ENCODE peak calls at places on chromosome 19, in nine cellular contexts. D is A549, A is foreskin fibroblast, C is coronary artery, Y is PC-3, G is neural progenitor cell, H is pancreas, I is fibroblast of lung, B is fibroblast of pulmonary artery. F is an unnamed sample.

GRCh38 chr19:33679696-33680095 is 57.9 kb downstream of the CHST8 start:
- DNase-seq in D (no peak), C (no peak), Y (no peak), G (no peak), H (no peak), A (no peak), I (no peak), B (no peak), F (no peak)

GRCh38 chr19:15210323-15210774 is 9.6 kb upstream of the NOTCH3 start:
- DNase-seq in B (peak; percentile 74), D (peak; percentile 91), I (peak; percentile 51), H (no peak), C (peak; percentile 93), G (no peak), A (peak; percentile 84), Y (peak; percentile 83), F (peak; percentile 67)

GRCh38 chr19:31810536-31811109 is 461.4 kb upstream of the TSHZ3 start:
- DNase-seq in G (no peak), B (no peak), I (no peak), D (no peak), Y (no peak), C (no peak), A (no peak), H (no peak), F (no peak)

GRCh38 chr19:39544201-39544903 is 4.4 kb upstream of the EID2 start:
- DNase-seq in Y (no peak), A (peak; percentile 35), D (no peak), G (no peak), C (no peak), B (peak; percentile 32), I (peak; percentile 29), H (no peak), F (peak; percentile 14)

GRCh38 chr19:14761607-14762006 is 16.8 kb downstream of the ADGRE2 start:
- DNase-seq in G (no peak), I (no peak), H (no peak), B (no peak), A (no peak), C (no peak), D (no peak), Y (no peak), F (no peak)

GRCh38 chr19:41123716-41124244 is 9.5 kb downstream of the CYP2F1 start:
- DNase-seq in I (no peak), Y (no peak), G (no peak), H (no peak), B (no peak), C (no peak), D (no peak), A (no peak), F (peak; percentile 33)

GRCh38 chr19:14072535-14073231 is at the start of gene MISP3:
- DNase-seq in G (peak; percentile 70), I (peak; percentile 53), C (no peak), Y (peak; percentile 68), A (peak; percentile 49), H (peak; percentile 91), B (no peak), D (peak; percentile 49), F (peak; percentile 53)

GRCh38 chr19:53520547-53521372 is 17.2 kb upstream of the ZNF331 start:
- DNase-seq in Y (peak; percentile 99), C (peak; percentile 98), H (peak; percentile 95), D (peak; percentile 99), B (peak; percentile 99), I (peak; percentile 99), G (peak; percentile 98), A (peak; percentile 99), F (peak; percentile 99)

GRCh38 chr19:47729799-47730520 is 15.4 kb upstream of the NOP53 start:
- DNase-seq in I (peak; percentile 46), Y (peak; percentile 80), H (peak; percentile 94), A (no peak), G (peak; percentile 82), D (peak; percentile 93), B (peak; percentile 44), C (no peak), F (no peak)

GRCh38 chr19:47730910-47731309 is 14.4 kb upstream of the NOP53 start:
- DNase-seq in H (no peak), Y (no peak), A (no peak), I (no peak), B (no peak), G (no peak), C (no peak), D (no peak), F (no peak)

GRCh38 chr19:47726467-47726866 is 13.2 kb downstream of the EHD2 start:
- DNase-seq in C (no peak), D (no peak), A (peak; percentile 71), G (no peak), I (peak; percentile 83), Y (no peak), H (no peak), B (peak; percentile 66), F (peak; percentile 90)

GRCh38 chr19:47729468-47729798 is 15.9 kb upstream of the NOP53 start:
- DNase-seq in Y (peak; percentile 89), H (peak; percentile 88), G (peak; percentile 33), C (peak; percentile 93), I (peak; percentile 92), D (peak; percentile 98), A (peak; percentile 92), B (peak; percentile 84), F (peak; percentile 74)

GRCh38 chr19:47730521-47730889 is 14.8 kb upstream of the NOP53 start:
- DNase-seq in D (no peak), G (no peak), C (no peak), A (no peak), H (no peak), I (no peak), Y (no peak), B (no peak), F (no peak)
- H3K4me3 ChIP-seq in D (peak overlapping the region; percentile 48), G (peak overlapping the region; percentile 65), C (peak overlapping the region; percentile 61), A (no peak overlapping the region), H (no peak overlapping the region), I (no peak overlapping the region), Y (peak overlapping the region; percentile 74), B (no peak overlapping the region), F (no peak overlapping the region)

GRCh38 chr19:2490659-2491058 is 14.7 kb downstream of the GADD45B start:
- DNase-seq in G (no peak), D (no peak), Y (no peak), B (no peak), H (no peak), A (no peak), C (no peak), I (no peak), F (no peak)

GRCh38 chr19:2488942-2489731 is 13.2 kb downstream of the GADD45B start:
- DNase-seq in I (peak; percentile 40), C (no peak), D (peak; percentile 53), Y (peak; percentile 54), A (peak; percentile 66), B (peak; percentile 51), G (peak; percentile 85), H (peak; percentile 85), F (peak; percentile 52)

GRCh38 chr19:2487780-2488330 is 11.9 kb downstream of the GADD45B start:
- DNase-seq in I (no peak), H (no peak), C (no peak), G (no peak), D (no peak), Y (no peak), B (no peak), A (no peak), F (no peak)

GRCh38 chr19:2487090-2487489 is 11.2 kb downstream of the GADD45B start:
- DNase-seq in Y (no peak), G (no peak), I (no peak), A (no peak), C (no peak), B (no peak), H (no peak), D (no peak), F (no peak)

GRCh38 chr19:2488405-2488941 is 12.5 kb downstream of the GADD45B start:
- DNase-seq in H (no peak), Y (no peak), D (no peak), B (no peak), G (no peak), C (no peak), A (peak; percentile 36), I (no peak), F (no peak)
- H3K4me3 ChIP-seq in H (no peak overlapping the region), Y (no peak overlapping the region), D (no peak overlapping the region), B (peak overlapping the region; percentile 12), G (peak overlapping the region; percentile 50), C (peak overlapping the region; percentile 75), A (peak overlapping the region; percentile 27), I (no peak overlapping the region), F (no peak overlapping the region)

DNA sequence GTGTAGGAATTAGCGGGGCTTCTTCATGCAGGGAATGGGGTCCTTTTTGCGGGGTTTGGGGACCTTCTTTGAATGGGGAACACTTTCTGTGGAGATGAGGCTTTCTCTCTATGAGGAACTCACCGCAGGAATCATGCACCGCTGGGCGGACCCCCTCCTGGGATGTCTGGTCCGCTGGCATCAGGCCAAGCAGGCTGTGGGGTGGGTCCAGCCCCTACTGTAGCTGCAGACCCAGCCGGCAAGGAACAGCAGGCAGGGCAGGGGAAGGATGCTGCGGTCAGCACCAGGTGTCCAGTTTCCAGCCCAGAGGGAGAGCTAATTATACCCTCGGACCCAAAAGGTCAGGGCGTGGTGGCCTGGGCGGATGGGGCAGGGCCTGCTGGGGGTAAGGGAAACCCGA is 1.8 kb downstream of the MYBPC2 start:
- DNase-seq in D (no peak), H (no peak), B (no peak), I (no peak), Y (no peak), G (peak; percentile 38), C (no peak), A (no peak), F (no peak)
- H3K4me3 ChIP-seq in D (no peak overlapping the region), H (no peak overlapping the region), B (no peak overlapping the region), I (no peak overlapping the region), Y (no peak overlapping the region), G (no peak overlapping the region), C (no peak overlapping the region), A (no peak overlapping the region), F (no peak overlapping the region)

GRCh38 chr19:18647807-18648206 is 11.0 kb downstream of the KLHL26 start:
- DNase-seq in G (no peak), H (no peak), A (no peak), B (no peak), C (peak; percentile 72), I (no peak), Y (no peak), D (no peak), F (no peak)

GRCh38 chr19:18649371-18650047 is 12.7 kb downstream of the KLHL26 start:
- DNase-seq in H (no peak), I (peak; percentile 74), G (peak; percentile 46), D (no peak), B (no peak), Y (no peak), A (peak; percentile 70), C (peak; percentile 87), F (peak; percentile 85)

GRCh38 chr19:18648971-18649310 is 12.1 kb downstream of the KLHL26 start:
- DNase-seq in H (no peak), Y (no peak), G (no peak), C (peak; percentile 86), I (peak; percentile 37), D (no peak), B (no peak), A (peak; percentile 59), F (peak; percentile 43)

GRCh38 chr19:18646535-18647370 is 9.9 kb downstream of the KLHL26 start:
- DNase-seq in C (peak; percentile 72), D (no peak), I (no peak), B (no peak), Y (no peak), G (no peak), A (no peak), H (no peak), F (no peak)

DNA sequence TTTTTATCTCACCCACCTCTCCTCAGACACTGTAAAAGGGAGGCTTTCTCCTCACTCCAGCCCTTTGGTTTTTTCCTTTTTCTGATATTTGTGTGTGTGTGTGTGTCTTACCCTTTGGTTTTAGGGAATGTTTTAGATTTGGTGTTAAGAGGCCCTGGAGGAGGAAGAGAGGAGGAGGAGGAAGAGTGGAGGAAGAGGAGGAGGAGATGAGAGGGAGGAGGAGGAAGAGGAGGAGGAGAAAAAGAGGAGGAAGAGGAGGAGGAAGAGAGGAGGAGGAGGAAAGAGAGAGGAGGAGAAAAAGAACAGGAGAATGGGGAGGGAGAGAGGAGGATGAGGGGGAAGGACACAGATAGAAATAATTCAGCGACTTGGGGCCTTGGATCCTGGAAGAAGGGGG is 10.5 kb downstream of the KLHL26 start:
- DNase-seq in A (no peak), B (no peak), I (no peak), G (no peak), C (no peak), H (no peak), Y (no peak), D (no peak), F (no peak)
- H3K4me3 ChIP-seq in A (no peak overlapping the region), B (no peak overlapping the region), I (no peak overlapping the region), G (no peak overlapping the region), C (no peak overlapping the region), H (no peak overlapping the region), Y (no peak overlapping the region), D (no peak overlapping the region), F (no peak overlapping the region)

F was measured in fibroblast of villous mesenchyme.